ENCODE peak calls at places on chromosomes 12 and 14, in four cellular contexts. E, X, U and T are unnamed samples.

GRCh38 chr14:72644038-72644437 is 249.9 kb downstream of the DPF3 start:
- DNase-seq in E (no peak), X (no peak), U (no peak), T (no peak)

GRCh38 chr12:29581641-29582040 is 84.2 kb upstream of the OVCH1 start:
- DNase-seq in E (no peak), X (no peak), U (peak), T (no peak)

GRCh38 chr14:37122288-37122687 is 50.1 kb downstream of the SLC25A21 start:
- DNase-seq in E (no peak), X (peak), U (peak), T (no peak)

GRCh38 chr14:64926398-64926995 is 12.2 kb downstream of the CHURC1 start:
- DNase-seq in E (no peak), X (no peak), U (no peak), T (no peak)

GRCh38 chr12:53105712-53106439 is 2.6 kb downstream of the SOAT2 start:
- DNase-seq in E (no peak), X (no peak), U (no peak), T (no peak)

GRCh38 chr12:50188875-50189575 is 21.9 kb upstream of the CERS5 start:
- DNase-seq in E (no peak), X (no peak), U (no peak), T (no peak)

GRCh38 chr12:810635-811415 is 58.4 kb downstream of the WNK1 start:
- DNase-seq in E (no peak), X (no peak), U (no peak), T (no peak)

GRCh38 chr14:76829650-76830421 is 3.6 kb downstream of the LRRC74A start:
- DNase-seq in E (no peak), X (peak), U (no peak), T (no peak)

GRCh38 chr12:132169376-132169775 is 25.1 kb downstream of the NOC4L start:
- DNase-seq in E (no peak), X (no peak), U (no peak), T (no peak)

GRCh38 chr12:81639196-81639595 is 120.0 kb downstream of the PPFIA2 start:
- DNase-seq in E (no peak), X (no peak), U (peak), T (no peak)

GRCh38 chr12:95318071-95318545 is 100.5 kb downstream of the VEZT start:
- DNase-seq in E (no peak), X (peak), U (peak), T (peak)

GRCh38 chr14:23018107-23018506 is 8.2 kb upstream of the C14orf93 start:
- DNase-seq in E (no peak), X (no peak), U (no peak), T (no peak)

GRCh38 chr12:92042791-92043531 is 102.7 kb downstream of the BTG1 start:
- DNase-seq in E (no peak), X (peak), U (no peak), T (no peak)

GRCh38 chr14:33972522-33973162 is 21.8 kb upstream of the EGLN3 start:
- DNase-seq in E (no peak), X (no peak), U (no peak), T (no peak)

GRCh38 chr12:112870267-112870980 is 36.3 kb upstream of the OAS1 start:
- DNase-seq in E (peak), X (no peak), U (no peak), T (no peak)

GRCh38 chr12:118372541-118373495 is at the start of gene TAOK3:
- DNase-seq in E (peak), X (peak), U (peak), T (peak)

GRCh38 chr14:104925214-104925899 is 678 bp downstream of the PLD4 start:
- DNase-seq in E (peak), X (no peak), U (no peak), T (no peak)

GRCh38 chr12:10304161-10304574 is 3.5 kb upstream of the KLRD1 start:
- DNase-seq in E (no peak), X (peak), U (peak), T (no peak)

GRCh38 chr14:72788972-72789728 is 104.8 kb downstream of the DPF3 start:
- DNase-seq in E (no peak), X (no peak), U (no peak), T (no peak)